ENCODE peak calls at places on chromosomes 3 and 15, in eight cellular contexts. One of them, this sample, is unnamed.

GRCh38 chr15:92808611-92809063 is 91.5 kb upstream of the CHD2 start:
- DNase-seq in body of pancreas: peak; percentile 65
- DNase-seq in ovary: peak; percentile 66
- DNase-seq in transverse colon: no peak
- DNase-seq in heart left ventricle: peak; percentile 52
- DNase-seq in A549: peak; percentile 83
- DNase-seq in stomach: no peak
- DNase-seq in IMR-90: peak; percentile 43
- DNase-seq in this sample: peak; percentile 92

GRCh38 chr15:39710681-39711080 is 72.0 kb downstream of the FSIP1 start:
- DNase-seq in body of pancreas: no peak
- DNase-seq in ovary: no peak
- DNase-seq in transverse colon: no peak
- DNase-seq in heart left ventricle: no peak
- DNase-seq in A549: no peak
- DNase-seq in stomach: no peak
- DNase-seq in IMR-90: no peak
- DNase-seq in this sample: no peak

GRCh38 chr15:40054056-40054745 is 15.2 kb upstream of the SRP14 start:
- DNase-seq in body of pancreas: no peak
- DNase-seq in ovary: no peak
- DNase-seq in transverse colon: no peak
- DNase-seq in heart left ventricle: no peak
- DNase-seq in A549: no peak
- DNase-seq in stomach: no peak
- DNase-seq in IMR-90: peak; percentile 31
- DNase-seq in this sample: no peak

GRCh38 chr3:48039487-48040190 is 23.4 kb upstream of the MAP4 start:
- DNase-seq in body of pancreas: no peak
- DNase-seq in ovary: no peak
- DNase-seq in transverse colon: no peak
- DNase-seq in heart left ventricle: no peak
- DNase-seq in A549: peak; percentile 48
- DNase-seq in stomach: no peak
- DNase-seq in IMR-90: peak; percentile 84
- DNase-seq in this sample: no peak

GRCh38 chr3:63763156-63763555 is 55.9 kb upstream of the C3orf49 start:
- DNase-seq in body of pancreas: no peak
- DNase-seq in ovary: no peak
- DNase-seq in transverse colon: no peak
- DNase-seq in heart left ventricle: no peak
- DNase-seq in A549: no peak
- DNase-seq in stomach: no peak
- DNase-seq in IMR-90: no peak
- DNase-seq in this sample: no peak

GRCh38 chr3:61571516-61572336 is 10.4 kb downstream of the PTPRG start:
- DNase-seq in body of pancreas: no peak
- DNase-seq in ovary: no peak
- DNase-seq in transverse colon: no peak
- DNase-seq in heart left ventricle: no peak
- DNase-seq in A549: no peak
- DNase-seq in stomach: no peak
- DNase-seq in IMR-90: peak; percentile 84
- DNase-seq in this sample: no peak

GRCh38 chr3:171178714-171179113 is 152.2 kb upstream of the SLC2A2 start:
- DNase-seq in body of pancreas: no peak
- DNase-seq in ovary: no peak
- DNase-seq in transverse colon: no peak
- DNase-seq in heart left ventricle: no peak
- DNase-seq in A549: no peak
- DNase-seq in stomach: no peak
- DNase-seq in IMR-90: no peak
- DNase-seq in this sample: no peak

GRCh38 chr3:133896002-133896761 is 500 bp upstream of the RAB6B start:
- DNase-seq in body of pancreas: no peak
- DNase-seq in ovary: no peak
- DNase-seq in transverse colon: no peak
- DNase-seq in heart left ventricle: no peak
- DNase-seq in A549: no peak
- DNase-seq in stomach: no peak
- DNase-seq in IMR-90: no peak
- DNase-seq in this sample: no peak

GRCh38 chr15:40477703-40478269 is 7.0 kb downstream of the CHST14 start:
- DNase-seq in body of pancreas: no peak
- DNase-seq in ovary: no peak
- DNase-seq in transverse colon: no peak
- DNase-seq in heart left ventricle: no peak
- DNase-seq in A549: no peak
- DNase-seq in stomach: no peak
- DNase-seq in IMR-90: no peak
- DNase-seq in this sample: peak; percentile 49

GRCh38 chr15:76056931-76057330 is 2.9 kb upstream of the TMEM266 start:
- DNase-seq in body of pancreas: no peak
- DNase-seq in ovary: no peak
- DNase-seq in transverse colon: no peak
- DNase-seq in heart left ventricle: no peak
- DNase-seq in A549: no peak
- DNase-seq in stomach: no peak
- DNase-seq in IMR-90: no peak
- DNase-seq in this sample: no peak

GRCh38 chr15:40565333-40566238 is 744 bp upstream of the CCDC32 start:
- DNase-seq in body of pancreas: no peak
- DNase-seq in ovary: no peak
- DNase-seq in transverse colon: no peak
- DNase-seq in heart left ventricle: no peak
- DNase-seq in A549: no peak
- DNase-seq in stomach: no peak
- DNase-seq in IMR-90: no peak
- DNase-seq in this sample: no peak

GRCh38 chr15:92033319-92033718 is 179.8 kb downstream of the SLCO3A1 start:
- DNase-seq in body of pancreas: no peak
- DNase-seq in ovary: no peak
- DNase-seq in transverse colon: no peak
- DNase-seq in heart left ventricle: no peak
- DNase-seq in A549: no peak
- DNase-seq in stomach: no peak
- DNase-seq in IMR-90: no peak
- DNase-seq in this sample: peak; percentile 73

GRCh38 chr3:71310595-71311319 is 272.8 kb downstream of the FOXP1 start:
- DNase-seq in body of pancreas: peak; percentile 8
- DNase-seq in ovary: peak; percentile 31
- DNase-seq in transverse colon: peak; percentile 14
- DNase-seq in heart left ventricle: peak; percentile 41
- DNase-seq in A549: peak; percentile 11
- DNase-seq in stomach: no peak
- DNase-seq in IMR-90: peak; percentile 55
- DNase-seq in this sample: peak; percentile 22

GRCh38 chr15:43104426-43104825 is 1.4 kb downstream of the UBR1 start:
- DNase-seq in body of pancreas: no peak
- DNase-seq in ovary: no peak
- DNase-seq in transverse colon: no peak
- DNase-seq in heart left ventricle: no peak
- DNase-seq in A549: no peak
- DNase-seq in stomach: no peak
- DNase-seq in IMR-90: peak; percentile 9
- DNase-seq in this sample: no peak

GRCh38 chr3:108301695-108302404 is 5.5 kb downstream of the HHLA2 start:
- DNase-seq in body of pancreas: no peak
- DNase-seq in ovary: no peak
- DNase-seq in transverse colon: no peak
- DNase-seq in heart left ventricle: no peak
- DNase-seq in A549: no peak
- DNase-seq in stomach: no peak
- DNase-seq in IMR-90: peak; percentile 31
- DNase-seq in this sample: no peak

GRCh38 chr3:159765860-159766294 is 222.8 kb upstream of the IL12A start:
- DNase-seq in body of pancreas: no peak
- DNase-seq in ovary: no peak
- DNase-seq in transverse colon: no peak
- DNase-seq in heart left ventricle: peak; percentile 38
- DNase-seq in A549: no peak
- DNase-seq in stomach: no peak
- DNase-seq in IMR-90: no peak
- DNase-seq in this sample: no peak

GRCh38 chr15:63374686-63375520 is 6.7 kb downstream of the CA12 start:
- DNase-seq in body of pancreas: no peak
- DNase-seq in ovary: no peak
- DNase-seq in transverse colon: no peak
- DNase-seq in heart left ventricle: no peak
- DNase-seq in A549: peak; percentile 63
- DNase-seq in stomach: peak; percentile 45
- DNase-seq in IMR-90: peak; percentile 80
- DNase-seq in this sample: peak; percentile 76

GRCh38 chr3:66803206-66803605 is 194.9 kb upstream of the KBTBD8 start:
- DNase-seq in body of pancreas: no peak
- DNase-seq in ovary: no peak
- DNase-seq in transverse colon: no peak
- DNase-seq in heart left ventricle: no peak
- DNase-seq in A549: no peak
- DNase-seq in stomach: no peak
- DNase-seq in IMR-90: no peak
- DNase-seq in this sample: no peak

DNA sequence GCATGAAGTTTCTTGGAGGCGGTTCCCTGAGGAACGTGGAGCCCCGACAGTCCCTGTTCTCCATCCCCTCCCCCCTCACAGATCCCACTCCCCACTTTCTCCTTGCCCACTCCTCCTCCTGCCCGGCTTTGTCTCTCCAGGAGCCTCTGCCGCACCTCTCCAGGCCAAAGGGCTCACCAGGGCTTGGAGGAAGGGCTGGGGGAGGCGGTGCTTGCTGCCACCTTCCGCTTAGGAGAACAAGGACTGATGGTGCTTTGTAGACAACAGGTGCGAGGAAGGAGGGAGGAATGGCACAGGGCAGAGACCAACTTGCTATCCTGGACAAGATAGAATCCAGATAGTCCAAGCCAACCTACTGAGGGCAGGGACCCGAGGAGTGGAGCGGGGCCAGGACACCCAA is 103.5 kb upstream of the SMAD3 start:
- DNase-seq in body of pancreas: no peak
- DNase-seq in ovary: no peak
- DNase-seq in transverse colon: no peak
- DNase-seq in heart left ventricle: no peak
- DNase-seq in A549: no peak
- DNase-seq in stomach: no peak
- DNase-seq in IMR-90: no peak
- DNase-seq in this sample: no peak
- H3K4me3 ChIP-seq in body of pancreas: no peak overlapping the region
- H3K4me3 ChIP-seq in ovary: no peak overlapping the region
- H3K4me3 ChIP-seq in transverse colon: no peak overlapping the region
- H3K4me3 ChIP-seq in heart left ventricle: no peak overlapping the region
- H3K4me3 ChIP-seq in A549: no peak overlapping the region
- H3K4me3 ChIP-seq in stomach: no peak overlapping the region
- H3K4me3 ChIP-seq in IMR-90: no peak overlapping the region
- H3K4me3 ChIP-seq in this sample: no peak overlapping the region

GRCh38 chr15:57358611-57359010 is 17.7 kb upstream of the CGNL1 start:
- DNase-seq in body of pancreas: no peak
- DNase-seq in ovary: no peak
- DNase-seq in transverse colon: no peak
- DNase-seq in heart left ventricle: no peak
- DNase-seq in A549: no peak
- DNase-seq in stomach: no peak
- DNase-seq in IMR-90: no peak
- DNase-seq in this sample: no peak

GRCh38 chr15:57363661-57364060 is 12.6 kb upstream of the CGNL1 start:
- DNase-seq in body of pancreas: no peak
- DNase-seq in ovary: no peak
- DNase-seq in transverse colon: no peak
- DNase-seq in heart left ventricle: no peak
- DNase-seq in A549: no peak
- DNase-seq in stomach: no peak
- DNase-seq in IMR-90: no peak
- DNase-seq in this sample: no peak

GRCh38 chr15:57367556-57367955 is 8.7 kb upstream of the CGNL1 start:
- DNase-seq in body of pancreas: no peak
- DNase-seq in ovary: no peak
- DNase-seq in transverse colon: no peak
- DNase-seq in heart left ventricle: no peak
- DNase-seq in A549: no peak
- DNase-seq in stomach: no peak
- DNase-seq in IMR-90: no peak
- DNase-seq in this sample: no peak

GRCh38 chr15:57364282-57365007 is 11.9 kb upstream of the CGNL1 start:
- DNase-seq in body of pancreas: no peak
- DNase-seq in ovary: no peak
- DNase-seq in transverse colon: no peak
- DNase-seq in heart left ventricle: no peak
- DNase-seq in A549: no peak
- DNase-seq in stomach: no peak
- DNase-seq in IMR-90: peak; percentile 17
- DNase-seq in this sample: no peak
- TF ChIP-seq CTCF in body of pancreas: no peak
- TF ChIP-seq CTCF in ovary: no peak
- TF ChIP-seq CTCF in transverse colon: no peak
- TF ChIP-seq CTCF in heart left ventricle: no peak
- TF ChIP-seq CTCF in A549: no peak
- TF ChIP-seq CTCF in stomach: no peak
- TF ChIP-seq CTCF in IMR-90: peak; percentile 17
- TF ChIP-seq CTCF in this sample: no peak

GRCh38 chr3:25782938-25783660 is at the start of gene NGLY1:
- DNase-seq in body of pancreas: peak; percentile 88
- DNase-seq in ovary: peak; percentile 79
- DNase-seq in transverse colon: peak; percentile 89
- DNase-seq in heart left ventricle: peak; percentile 89
- DNase-seq in A549: peak; percentile 83
- DNase-seq in stomach: peak; percentile 89
- DNase-seq in IMR-90: peak; percentile 75
- DNase-seq in this sample: peak; percentile 96
- TF ChIP-seq POLR2A in body of pancreas: peak; percentile 95
- TF ChIP-seq POLR2A in ovary: peak; percentile 63
- TF ChIP-seq POLR2A in transverse colon: peak; percentile 91
- TF ChIP-seq POLR2A in heart left ventricle: peak; percentile 96
- TF ChIP-seq POLR2A in A549: peak; percentile 96
- TF ChIP-seq POLR2A in stomach: peak; percentile 68
- TF ChIP-seq POLR2A in IMR-90: peak; percentile 90
- TF ChIP-seq POLR2A in this sample: no peak

GRCh38 chr15:80153900-80154299 is 1.1 kb downstream of the FAH start:
- DNase-seq in body of pancreas: no peak
- DNase-seq in ovary: no peak
- DNase-seq in transverse colon: no peak
- DNase-seq in heart left ventricle: no peak
- DNase-seq in A549: no peak
- DNase-seq in stomach: no peak
- DNase-seq in IMR-90: peak; percentile 13
- DNase-seq in this sample: no peak

GRCh38 chr15:80152180-80152895 is 461 bp upstream of the FAH start:
- DNase-seq in body of pancreas: peak; percentile 99
- DNase-seq in ovary: peak; percentile 99
- DNase-seq in transverse colon: peak; percentile 98
- DNase-seq in heart left ventricle: peak; percentile 93
- DNase-seq in A549: peak; percentile 97
- DNase-seq in stomach: peak; percentile 96
- DNase-seq in IMR-90: peak; percentile 90
- DNase-seq in this sample: peak; percentile 99

GRCh38 chr15:80152896-80153876 is at the start of gene FAH:
- DNase-seq in body of pancreas: peak; percentile 42
- DNase-seq in ovary: no peak
- DNase-seq in transverse colon: peak; percentile 36
- DNase-seq in heart left ventricle: no peak
- DNase-seq in A549: no peak
- DNase-seq in stomach: no peak
- DNase-seq in IMR-90: peak; percentile 53
- DNase-seq in this sample: peak; percentile 92

GRCh38 chr15:80151148-80151547 is 1.7 kb upstream of the FAH start:
- DNase-seq in body of pancreas: no peak
- DNase-seq in ovary: no peak
- DNase-seq in transverse colon: no peak
- DNase-seq in heart left ventricle: no peak
- DNase-seq in A549: no peak
- DNase-seq in stomach: no peak
- DNase-seq in IMR-90: no peak
- DNase-seq in this sample: no peak

GRCh38 chr15:80151576-80151975 is 1.2 kb upstream of the FAH start:
- DNase-seq in body of pancreas: no peak
- DNase-seq in ovary: no peak
- DNase-seq in transverse colon: no peak
- DNase-seq in heart left ventricle: no peak
- DNase-seq in A549: no peak
- DNase-seq in stomach: no peak
- DNase-seq in IMR-90: no peak
- DNase-seq in this sample: peak; percentile 69
- H3K4me3 ChIP-seq in body of pancreas: no peak overlapping the region
- H3K4me3 ChIP-seq in ovary: peak overlapping the region; percentile 73
- H3K4me3 ChIP-seq in transverse colon: no peak overlapping the region
- H3K4me3 ChIP-seq in heart left ventricle: no peak overlapping the region
- H3K4me3 ChIP-seq in A549: peak overlapping the region; percentile 66
- H3K4me3 ChIP-seq in stomach: no peak overlapping the region
- H3K4me3 ChIP-seq in IMR-90: no peak overlapping the region
- H3K4me3 ChIP-seq in this sample: no peak overlapping the region

This sample was measured in lower leg skin.